ENCODE peak calls at places on chromosomes 11 and 22, in ten cellular contexts. W is body of pancreas; M is cardiac muscle cell; Y is upper lobe of right lung; O is testis; K is CD4-positive, alpha-beta T cell; Z is AG04450; P is lower lobe of right lung; G is heart right ventricle; I is stomach. B is an unnamed sample.

GRCh38 chr11:102109896-102110760 is at the start of gene YAP1:
- DNase-seq in W (peak; percentile 88), M (peak; percentile 93), Y (peak; percentile 95), O (peak; percentile 91), K (peak; percentile 68), Z (no peak), P (peak; percentile 90), G (peak; percentile 91), I (peak; percentile 88), B (peak; percentile 55)

GRCh38 chr22:42947211-42947990 is 67.5 kb downstream of the PACSIN2 start:
- DNase-seq in W (peak; percentile 83), M (peak; percentile 42), Y (no peak), O (peak; percentile 11), K (no peak), Z (no peak), P (no peak), G (peak; percentile 70), I (peak; percentile 89), B (no peak)

GRCh38 chr11:16049611-16050010 is 306.7 kb downstream of the SOX6 start:
- DNase-seq in W (no peak), M (no peak), Y (no peak), O (no peak), K (no peak), Z (no peak), P (no peak), G (no peak), I (no peak), B (no peak)

GRCh38 chr11:134024420-134025085 is 44.3 kb upstream of the JAM3 start:
- DNase-seq in W (no peak), M (no peak), Y (no peak), O (no peak), K (no peak), Z (no peak), P (no peak), G (no peak), I (no peak), B (no peak)

GRCh38 chr11:31397239-31397834 is 27.7 kb downstream of the DNAJC24 start:
- DNase-seq in W (no peak), M (peak; percentile 34), Y (no peak), O (no peak), K (no peak), Z (no peak), P (no peak), G (no peak), I (no peak), B (peak; percentile 33)

GRCh38 chr22:39475902-39476301 is 19.1 kb downstream of the MGAT3 start:
- DNase-seq in W (no peak), M (no peak), Y (no peak), O (no peak), K (no peak), Z (no peak), P (no peak), G (peak; percentile 54), I (no peak), B (no peak)

GRCh38 chr22:44567846-44568493 is 69.9 kb upstream of the RTL6 start:
- DNase-seq in W (peak; percentile 56), M (peak; percentile 51), Y (peak; percentile 69), O (peak; percentile 34), K (peak; percentile 52), Z (no peak), P (peak; percentile 5), G (no peak), I (peak; percentile 57), B (no peak)

GRCh38 chr11:3006505-3007260 is 14.6 kb upstream of the NAP1L4 start:
- DNase-seq in W (no peak), M (peak; percentile 34), Y (peak; percentile 89), O (no peak), K (no peak), Z (no peak), P (peak; percentile 88), G (no peak), I (no peak), B (no peak)

GRCh38 chr22:37932401-37932800 is 21.0 kb downstream of the C22orf23 start:
- DNase-seq in W (no peak), M (no peak), Y (no peak), O (no peak), K (no peak), Z (no peak), P (no peak), G (no peak), I (no peak), B (no peak)

GRCh38 chr22:37930270-37930951 is 23.0 kb downstream of the C22orf23 start:
- DNase-seq in W (peak; percentile 58), M (no peak), Y (no peak), O (peak; percentile 57), K (no peak), Z (no peak), P (no peak), G (no peak), I (no peak), B (peak; percentile 33)

GRCh38 chr22:37931893-37932389 is 21.5 kb downstream of the C22orf23 start:
- DNase-seq in W (no peak), M (peak; percentile 49), Y (no peak), O (peak; percentile 75), K (no peak), Z (no peak), P (no peak), G (no peak), I (no peak), B (no peak)

GRCh38 chr22:37929390-37929789 is 23.3 kb downstream of the MICALL1 start:
- DNase-seq in W (peak; percentile 75), M (no peak), Y (no peak), O (no peak), K (no peak), Z (no peak), P (no peak), G (no peak), I (peak; percentile 88), B (no peak)

DNA sequence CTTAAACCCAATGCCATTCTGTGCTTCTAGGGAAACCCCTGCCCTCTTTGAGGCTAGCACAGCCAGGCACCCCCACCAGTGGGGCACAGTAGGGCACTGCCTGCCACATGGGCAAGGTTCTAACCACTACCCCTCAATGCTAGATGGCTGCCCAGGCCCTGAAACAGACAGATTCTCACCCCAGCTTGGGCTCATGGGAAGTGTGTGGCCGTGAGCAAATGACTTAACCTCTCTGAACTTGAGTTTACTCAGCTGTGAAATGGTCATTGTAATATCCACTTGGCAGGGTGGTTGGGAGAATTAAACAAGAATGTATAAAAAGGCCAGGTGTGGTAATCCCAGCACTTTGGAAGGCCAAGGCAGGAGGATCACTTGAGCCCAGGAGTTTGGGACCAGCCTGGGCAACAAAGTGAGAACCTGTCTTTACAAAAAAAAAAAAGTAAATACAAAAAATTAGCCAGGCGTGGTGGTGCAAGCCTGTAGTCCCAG is 22.4 kb downstream of the C22orf23 start:
- DNase-seq in W (peak; percentile 70), M (no peak), Y (no peak), O (no peak), K (no peak), Z (no peak), P (no peak), G (no peak), I (no peak), B (no peak)
- H3K27ac ChIP-seq in W (peak overlapping the region; percentile 63), M (no peak overlapping the region), Y (no peak overlapping the region), O (no peak overlapping the region), K (peak overlapping the region; percentile 21), Z (no peak overlapping the region), P (peak overlapping the region; percentile 10), G (no peak overlapping the region), I (peak overlapping the region; percentile 83), B (no peak overlapping the region)

GRCh38 chr22:19382240-19382639 is 49.3 kb downstream of the HIRA start:
- DNase-seq in W (no peak), M (no peak), Y (no peak), O (peak; percentile 1), K (no peak), Z (no peak), P (no peak), G (no peak), I (no peak), B (no peak)

GRCh38 chr22:19385221-19385906 is 46.2 kb downstream of the HIRA start:
- DNase-seq in W (no peak), M (no peak), Y (no peak), O (no peak), K (no peak), Z (no peak), P (no peak), G (no peak), I (no peak), B (no peak)

GRCh38 chr22:19386248-19386647 is 45.3 kb downstream of the HIRA start:
- DNase-seq in W (no peak), M (no peak), Y (no peak), O (no peak), K (no peak), Z (no peak), P (no peak), G (no peak), I (no peak), B (no peak)

GRCh38 chr22:19387575-19387974 is 44.0 kb downstream of the HIRA start:
- DNase-seq in W (no peak), M (no peak), Y (no peak), O (no peak), K (no peak), Z (no peak), P (no peak), G (no peak), I (no peak), B (no peak)

DNA sequence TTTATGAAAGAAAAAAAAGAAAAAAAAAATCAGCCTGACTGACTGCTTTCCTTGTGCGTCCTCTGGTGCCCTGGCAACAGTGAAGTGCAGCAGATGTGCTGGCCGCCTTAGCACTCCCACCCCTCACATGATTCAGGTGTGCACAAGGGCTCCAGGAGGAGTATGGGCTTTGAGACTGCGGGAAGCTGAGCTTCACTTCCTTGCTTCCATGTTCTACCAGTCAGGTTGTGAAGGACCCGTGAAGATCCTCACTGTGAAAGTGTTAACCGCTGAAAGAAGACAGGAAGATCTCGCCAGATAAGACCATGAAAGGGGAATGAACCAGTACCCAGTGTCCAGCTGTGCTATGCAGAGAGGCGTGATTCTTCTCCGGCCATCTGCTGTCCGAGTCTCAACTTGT is 48.2 kb downstream of the HIRA start:
- DNase-seq in W (peak; percentile 27), M (no peak), Y (no peak), O (peak; percentile 6), K (no peak), Z (no peak), P (no peak), G (no peak), I (no peak), B (no peak)
- H3K27me3 ChIP-seq in W (no peaks in the 10 kb centered on the region), M (no peaks in the 10 kb centered on the region), Y (no peaks in the 10 kb centered on the region), O (no peaks in the 10 kb centered on the region), K (no peaks in the 10 kb centered on the region), Z (no peaks in the 10 kb centered on the region), P (no peaks in the 10 kb centered on the region), G (no peaks in the 10 kb centered on the region), I (no peaks in the 10 kb centered on the region), B (no peaks in the 10 kb centered on the region)

GRCh38 chr22:36452473-36453265 is 28.8 kb downstream of the TXN2 start:
- DNase-seq in W (no peak), M (peak; percentile 70), Y (no peak), O (no peak), K (no peak), Z (no peak), P (no peak), G (no peak), I (no peak), B (no peak)
- H3K27ac ChIP-seq in W (peak overlapping the region; percentile 99), M (peak overlapping the region; percentile 78), Y (peak overlapping the region; percentile 90), O (no peak overlapping the region), K (peak overlapping the region; percentile 46), Z (no peak overlapping the region), P (peak overlapping the region; percentile 92), G (peak overlapping the region; percentile 97), I (peak overlapping the region; percentile 94), B (peak overlapping the region; percentile 95)

DNA sequence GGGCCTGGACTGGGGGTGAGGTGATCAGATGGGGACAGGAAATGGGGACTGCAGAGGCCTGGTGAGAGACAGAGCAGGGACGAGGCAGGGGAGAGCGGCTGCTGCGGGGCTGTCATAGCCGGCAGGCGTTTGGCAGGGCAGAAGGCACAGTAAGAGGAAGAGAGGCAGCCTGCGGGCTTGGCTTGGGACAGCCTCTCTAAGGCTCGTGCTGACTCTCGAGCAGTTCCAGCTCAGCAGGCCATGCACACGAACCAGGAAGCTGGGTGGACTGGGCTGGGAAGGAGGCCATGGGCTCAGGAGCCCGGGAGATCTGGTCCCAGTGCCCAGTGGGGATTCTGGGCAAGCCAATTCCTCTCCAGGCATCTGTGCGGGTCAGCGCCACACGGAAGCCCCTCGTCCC is 19.6 kb upstream of the EIF3D start:
- DNase-seq in W (no peak), M (no peak), Y (no peak), O (no peak), K (no peak), Z (no peak), P (no peak), G (peak; percentile 31), I (no peak), B (no peak)
- H3K27me3 ChIP-seq in W (no peaks in the 10 kb centered on the region), M (peaks cover 5% of the 10 kb centered on the region), Y (peaks cover 24% of the 10 kb centered on the region), O (no peaks in the 10 kb centered on the region), K (no peaks in the 10 kb centered on the region), Z (peaks cover 25% of the 10 kb centered on the region), P (peaks cover 14% of the 10 kb centered on the region), G (peaks cover 47% of the 10 kb centered on the region), I (peaks cover 37% of the 10 kb centered on the region), B (peaks cover 4% of the 10 kb centered on the region)